ENCODE peak calls at places on chromosome 3, in eight cellular contexts. One of them, this sample, is unnamed.

GRCh38 chr3:125003369-125003853 is 52.4 kb downstream of the HEG1 start:
- DNase-seq in GM12878: no peak
- DNase-seq in HCT116: no peak
- DNase-seq in GM23338: no peak
- DNase-seq in vagina: no peak
- DNase-seq in prostate gland: peak; percentile 31
- DNase-seq in transverse colon: peak; percentile 34
- DNase-seq in SK-N-SH: no peak
- DNase-seq in this sample: no peak

GRCh38 chr3:184584001-184584891 is 22.7 kb downstream of the EPHB3 start:
- DNase-seq in GM12878: no peak
- DNase-seq in HCT116: no peak
- DNase-seq in GM23338: peak; percentile 77
- DNase-seq in vagina: no peak
- DNase-seq in prostate gland: no peak
- DNase-seq in transverse colon: no peak
- DNase-seq in SK-N-SH: peak; percentile 65
- DNase-seq in this sample: no peak

GRCh38 chr3:38837358-38837757 is 21.3 kb upstream of the SCN10A start:
- DNase-seq in GM12878: no peak
- DNase-seq in HCT116: no peak
- DNase-seq in GM23338: peak; percentile 50
- DNase-seq in vagina: no peak
- DNase-seq in prostate gland: no peak
- DNase-seq in transverse colon: no peak
- DNase-seq in SK-N-SH: no peak
- DNase-seq in this sample: no peak

GRCh38 chr3:171116802-171117395 is 90.4 kb upstream of the SLC2A2 start:
- DNase-seq in GM12878: no peak
- DNase-seq in HCT116: no peak
- DNase-seq in GM23338: peak; percentile 28
- DNase-seq in vagina: no peak
- DNase-seq in prostate gland: no peak
- DNase-seq in transverse colon: no peak
- DNase-seq in SK-N-SH: no peak
- DNase-seq in this sample: no peak

GRCh38 chr3:114496021-114496434 is 202.2 kb downstream of the TIGIT start:
- DNase-seq in GM12878: no peak
- DNase-seq in HCT116: peak; percentile 68
- DNase-seq in GM23338: no peak
- DNase-seq in vagina: no peak
- DNase-seq in prostate gland: no peak
- DNase-seq in transverse colon: no peak
- DNase-seq in SK-N-SH: no peak
- DNase-seq in this sample: no peak

GRCh38 chr3:56833031-56833430 is 31.3 kb upstream of the ARHGEF3 start:
- DNase-seq in GM12878: no peak
- DNase-seq in HCT116: no peak
- DNase-seq in GM23338: no peak
- DNase-seq in vagina: no peak
- DNase-seq in prostate gland: no peak
- DNase-seq in transverse colon: no peak
- DNase-seq in SK-N-SH: no peak
- DNase-seq in this sample: no peak

GRCh38 chr3:176568189-176568588 is 629.1 kb downstream of the TBL1XR1 start:
- DNase-seq in GM12878: no peak
- DNase-seq in HCT116: no peak
- DNase-seq in GM23338: no peak
- DNase-seq in vagina: no peak
- DNase-seq in prostate gland: no peak
- DNase-seq in transverse colon: no peak
- DNase-seq in SK-N-SH: no peak
- DNase-seq in this sample: no peak

GRCh38 chr3:150349314-150350097 is 58.6 kb upstream of the TSC22D2 start:
- DNase-seq in GM12878: no peak
- DNase-seq in HCT116: no peak
- DNase-seq in GM23338: no peak
- DNase-seq in vagina: no peak
- DNase-seq in prostate gland: no peak
- DNase-seq in transverse colon: no peak
- DNase-seq in SK-N-SH: no peak
- DNase-seq in this sample: no peak

GRCh38 chr3:18738393-18739097 is 313.4 kb upstream of the SATB1 start:
- DNase-seq in GM12878: no peak
- DNase-seq in HCT116: no peak
- DNase-seq in GM23338: no peak
- DNase-seq in vagina: no peak
- DNase-seq in prostate gland: no peak
- DNase-seq in transverse colon: no peak
- DNase-seq in SK-N-SH: no peak
- DNase-seq in this sample: no peak

DNA sequence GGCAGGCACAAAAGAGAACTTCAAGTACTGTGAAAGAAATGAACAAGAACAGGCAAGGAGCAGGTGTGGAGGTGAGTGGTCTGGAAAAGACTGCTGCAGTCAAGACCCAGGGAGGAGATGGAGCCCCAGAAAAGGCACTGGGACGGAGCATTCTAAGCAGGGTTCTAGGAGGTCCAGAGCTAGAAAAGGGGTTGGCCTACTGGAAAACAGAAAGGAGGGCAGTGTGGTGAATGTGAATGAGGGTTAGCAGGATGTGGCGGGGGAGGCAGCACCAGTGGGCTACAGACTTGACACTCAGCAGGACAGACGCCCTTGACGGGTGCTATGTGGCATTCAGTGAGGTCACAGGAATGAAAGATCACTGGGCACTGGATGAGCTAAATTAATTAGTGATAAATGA is 75.7 kb downstream of the SENP2 start:
- DNase-seq in GM12878: no peak
- DNase-seq in HCT116: no peak
- DNase-seq in GM23338: no peak
- DNase-seq in vagina: no peak
- DNase-seq in prostate gland: no peak
- DNase-seq in transverse colon: no peak
- DNase-seq in SK-N-SH: no peak
- DNase-seq in this sample: no peak
- TF ChIP-seq POLR2AphosphoS5 in GM12878: no peak
- TF ChIP-seq POLR2AphosphoS5 in HCT116: no peak
- TF ChIP-seq POLR2AphosphoS5 in GM23338: no peak
- TF ChIP-seq POLR2AphosphoS5 in vagina: no peak
- TF ChIP-seq POLR2AphosphoS5 in prostate gland: no peak
- TF ChIP-seq POLR2AphosphoS5 in transverse colon: no peak
- TF ChIP-seq POLR2AphosphoS5 in SK-N-SH: no peak
- TF ChIP-seq POLR2AphosphoS5 in this sample: no peak

GRCh38 chr3:123314409-123315270 is 112.9 kb downstream of the SEC22A start:
- DNase-seq in GM12878: no peak
- DNase-seq in HCT116: no peak
- DNase-seq in GM23338: peak; percentile 99
- DNase-seq in vagina: no peak
- DNase-seq in prostate gland: no peak
- DNase-seq in transverse colon: no peak
- DNase-seq in SK-N-SH: no peak
- DNase-seq in this sample: no peak

GRCh38 chr3:123311201-123311600 is 109.5 kb downstream of the SEC22A start:
- DNase-seq in GM12878: no peak
- DNase-seq in HCT116: no peak
- DNase-seq in GM23338: no peak
- DNase-seq in vagina: no peak
- DNase-seq in prostate gland: no peak
- DNase-seq in transverse colon: no peak
- DNase-seq in SK-N-SH: no peak
- DNase-seq in this sample: no peak

GRCh38 chr3:123313889-123314288 is 112.1 kb downstream of the SEC22A start:
- DNase-seq in GM12878: no peak
- DNase-seq in HCT116: no peak
- DNase-seq in GM23338: no peak
- DNase-seq in vagina: no peak
- DNase-seq in prostate gland: no peak
- DNase-seq in transverse colon: no peak
- DNase-seq in SK-N-SH: no peak
- DNase-seq in this sample: no peak

GRCh38 chr3:123310741-123311140 is 109.0 kb downstream of the SEC22A start:
- DNase-seq in GM12878: no peak
- DNase-seq in HCT116: no peak
- DNase-seq in GM23338: no peak
- DNase-seq in vagina: no peak
- DNase-seq in prostate gland: no peak
- DNase-seq in transverse colon: no peak
- DNase-seq in SK-N-SH: no peak
- DNase-seq in this sample: no peak

GRCh38 chr3:123312331-123313265 is 110.9 kb downstream of the SEC22A start:
- DNase-seq in GM12878: no peak
- DNase-seq in HCT116: no peak
- DNase-seq in GM23338: no peak
- DNase-seq in vagina: no peak
- DNase-seq in prostate gland: no peak
- DNase-seq in transverse colon: no peak
- DNase-seq in SK-N-SH: no peak
- DNase-seq in this sample: no peak
- TF ChIP-seq POLR2AphosphoS5 in GM12878: no peak
- TF ChIP-seq POLR2AphosphoS5 in HCT116: no peak
- TF ChIP-seq POLR2AphosphoS5 in GM23338: no peak
- TF ChIP-seq POLR2AphosphoS5 in vagina: no peak
- TF ChIP-seq POLR2AphosphoS5 in prostate gland: no peak
- TF ChIP-seq POLR2AphosphoS5 in transverse colon: no peak
- TF ChIP-seq POLR2AphosphoS5 in SK-N-SH: no peak
- TF ChIP-seq POLR2AphosphoS5 in this sample: no peak

DNA sequence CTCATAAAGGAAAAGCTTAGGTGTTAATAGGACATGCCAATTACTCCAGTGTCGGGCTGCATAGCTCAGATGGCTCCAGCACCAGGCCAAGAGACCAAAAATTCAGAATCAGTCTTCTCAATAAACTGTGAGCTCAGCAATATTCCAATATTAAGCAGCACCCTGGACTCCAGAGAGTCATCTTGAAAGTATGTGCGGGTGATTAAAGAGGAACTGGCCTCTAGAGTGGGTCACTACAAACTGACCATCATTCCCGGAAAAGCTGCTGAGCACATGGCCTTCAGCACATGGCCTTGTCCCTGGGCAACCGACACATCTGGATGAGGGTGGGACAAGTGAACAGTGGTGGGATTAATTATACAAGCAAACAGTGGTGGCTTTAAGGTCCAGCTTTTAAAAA is 59.0 kb downstream of the MAGI1 start:
- DNase-seq in GM12878: no peak
- DNase-seq in HCT116: no peak
- DNase-seq in GM23338: no peak
- DNase-seq in vagina: no peak
- DNase-seq in prostate gland: no peak
- DNase-seq in transverse colon: no peak
- DNase-seq in SK-N-SH: no peak
- DNase-seq in this sample: no peak
- TF ChIP-seq POLR2AphosphoS5 in GM12878: no peak
- TF ChIP-seq POLR2AphosphoS5 in HCT116: no peak
- TF ChIP-seq POLR2AphosphoS5 in GM23338: no peak
- TF ChIP-seq POLR2AphosphoS5 in vagina: no peak
- TF ChIP-seq POLR2AphosphoS5 in prostate gland: no peak
- TF ChIP-seq POLR2AphosphoS5 in transverse colon: no peak
- TF ChIP-seq POLR2AphosphoS5 in SK-N-SH: no peak
- TF ChIP-seq POLR2AphosphoS5 in this sample: no peak

DNA sequence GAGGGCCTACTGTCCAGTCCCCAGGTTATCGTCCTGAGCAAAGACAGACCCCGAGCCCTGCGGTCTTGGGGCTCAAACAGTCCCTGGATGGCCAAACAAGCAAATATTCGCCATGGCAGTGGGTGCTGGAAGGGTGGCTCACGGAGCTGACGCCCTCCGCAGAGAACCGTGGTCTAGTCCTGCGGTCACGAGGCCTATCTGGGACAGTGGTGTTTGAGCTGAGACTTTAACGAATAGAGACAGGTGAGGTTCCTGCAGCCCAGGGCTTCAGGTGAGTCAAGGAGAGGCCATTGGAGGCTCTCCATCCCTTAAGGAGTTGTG is 380 bp upstream of the SUCLG2 start:
- DNase-seq in GM12878: no peak
- DNase-seq in HCT116: no peak
- DNase-seq in GM23338: no peak
- DNase-seq in vagina: no peak
- DNase-seq in prostate gland: peak; percentile 5
- DNase-seq in transverse colon: no peak
- DNase-seq in SK-N-SH: no peak
- DNase-seq in this sample: no peak
- TF ChIP-seq POLR2AphosphoS5 in GM12878: no peak
- TF ChIP-seq POLR2AphosphoS5 in HCT116: no peak
- TF ChIP-seq POLR2AphosphoS5 in GM23338: no peak
- TF ChIP-seq POLR2AphosphoS5 in vagina: peak; percentile 24
- TF ChIP-seq POLR2AphosphoS5 in prostate gland: no peak
- TF ChIP-seq POLR2AphosphoS5 in transverse colon: no peak
- TF ChIP-seq POLR2AphosphoS5 in SK-N-SH: no peak
- TF ChIP-seq POLR2AphosphoS5 in this sample: no peak

DNA sequence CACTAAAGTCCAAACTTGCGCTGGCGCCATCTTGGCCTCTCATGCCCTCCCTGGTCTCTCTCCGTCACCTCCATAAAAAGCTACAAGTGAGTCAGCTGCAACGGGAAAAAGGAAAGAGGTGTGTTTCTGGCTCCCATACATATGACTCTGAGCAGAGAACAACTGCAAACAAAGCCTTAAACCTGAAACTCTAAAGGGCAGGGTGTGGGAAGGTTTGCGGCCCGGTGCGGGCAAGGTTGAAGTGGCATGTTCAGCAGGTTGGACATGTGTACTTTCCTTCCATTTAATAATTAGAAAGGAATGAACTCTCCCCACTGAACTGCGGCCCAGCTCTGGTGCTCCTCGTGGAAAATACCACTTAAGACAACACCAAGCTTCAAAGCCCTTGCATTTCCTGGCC is 59.0 kb upstream of the PPARG start:
- DNase-seq in GM12878: no peak
- DNase-seq in HCT116: no peak
- DNase-seq in GM23338: no peak
- DNase-seq in vagina: no peak
- DNase-seq in prostate gland: peak; percentile 77
- DNase-seq in transverse colon: peak; percentile 62
- DNase-seq in SK-N-SH: no peak
- DNase-seq in this sample: no peak
- TF ChIP-seq POLR2AphosphoS5 in GM12878: no peak
- TF ChIP-seq POLR2AphosphoS5 in HCT116: no peak
- TF ChIP-seq POLR2AphosphoS5 in GM23338: no peak
- TF ChIP-seq POLR2AphosphoS5 in vagina: no peak
- TF ChIP-seq POLR2AphosphoS5 in prostate gland: peak; percentile 57
- TF ChIP-seq POLR2AphosphoS5 in transverse colon: no peak
- TF ChIP-seq POLR2AphosphoS5 in SK-N-SH: no peak
- TF ChIP-seq POLR2AphosphoS5 in this sample: no peak

This sample was measured in GM12891.